ENCODE peak calls at places on chromosomes 4 and X, in eight cellular contexts. V, M, X, L, C, H, R and J are unnamed samples.

GRCh38 chr4:156594619-156595018 is 377.0 kb downstream of the PDGFC start:
- DNase-seq in M (no peak), L (peak), X (no peak), V (no peak), C (no peak), R (peak), H (no peak), J (no peak)

GRCh38 chr4:17128268-17128667 is 229.8 kb upstream of the LDB2 start:
- DNase-seq in X (no peak), C (no peak), V (no peak), H (no peak), R (no peak), M (no peak), L (no peak), J (no peak)

GRCh38 chr4:137635596-137635995 is 103.3 kb upstream of the PCDH18 start:
- DNase-seq in R (no peak), X (no peak), H (no peak), M (no peak), L (peak), V (peak), C (no peak), J (no peak)

GRCh38 chrX:17830211-17830610 is 30.9 kb downstream of the RAI2 start:
- DNase-seq in L (no peak), C (no peak), M (no peak), V (no peak), X (no peak), R (no peak), H (no peak), J (no peak)

GRCh38 chrX:116379854-116380253 is 56.6 kb upstream of the SLC6A14 start:
- DNase-seq in L (no peak), R (no peak), C (no peak), X (no peak), M (no peak), H (no peak), V (no peak), J (no peak)

GRCh38 chr4:154589296-154590197 is 995 bp downstream of the FGA start:
- DNase-seq in C (no peak), V (no peak), H (peak), X (no peak), L (no peak), M (no peak), R (no peak), J (no peak)

GRCh38 chr4:104447346-104447745 is 47.3 kb downstream of the CXXC4 start:
- DNase-seq in H (no peak), V (no peak), X (no peak), L (no peak), R (no peak), M (no peak), C (no peak), J (no peak)

GRCh38 chr4:128571747-128572146 is 237.8 kb upstream of the JADE1 start:
- DNase-seq in X (peak), V (no peak), H (no peak), R (no peak), C (peak), M (no peak), L (peak), J (peak)

GRCh38 chr4:88443486-88443885 is 13.4 kb upstream of the HERC5 start:
- DNase-seq in V (no peak), M (no peak), X (no peak), L (no peak), C (no peak), R (no peak), H (no peak), J (no peak)

GRCh38 chr4:151362404-151363164 is 37.2 kb upstream of the SH3D19 start:
- DNase-seq in V (peak), L (peak), X (peak), M (peak), H (peak), R (peak), C (peak), J (peak)

GRCh38 chrX:110938977-110939732 is 143.5 kb upstream of the CHRDL1 start:
- DNase-seq in H (no peak), C (no peak), R (no peak), M (no peak), X (no peak), V (no peak), L (no peak), J (no peak)

GRCh38 chrX:19772759-19773623 is 114.4 kb downstream of the SH3KBP1 start:
- DNase-seq in M (no peak), C (no peak), H (peak), X (peak), V (no peak), R (no peak), L (no peak), J (no peak)

GRCh38 chr4:2695661-2696060 is 60.5 kb downstream of the TNIP2 start:
- DNase-seq in H (no peak), R (no peak), L (no peak), V (no peak), M (no peak), C (no peak), X (no peak), J (no peak)

GRCh38 chr4:185201983-185202962 is 1.5 kb downstream of the CFAP97 start:
- DNase-seq in X (no peak), H (peak), C (no peak), M (no peak), L (peak), V (peak), R (no peak), J (no peak)

GRCh38 chr4:139576219-139576618 is 20.2 kb upstream of the SETD7 start:
- DNase-seq in C (peak), M (no peak), L (no peak), R (peak), V (no peak), X (no peak), H (no peak), J (no peak)

GRCh38 chrX:77953300-77953699 is 16.1 kb downstream of the PGAM4 start:
- DNase-seq in M (no peak), V (no peak), C (no peak), H (no peak), X (no peak), R (no peak), L (no peak), J (no peak)

GRCh38 chrX:49166914-49167739 is 4.6 kb downstream of the MAGIX start:
- DNase-seq in L (peak), H (no peak), C (no peak), V (peak), R (no peak), X (peak), M (no peak), J (peak)

GRCh38 chrX:5876984-5877655 is 351.5 kb downstream of the NLGN4X start:
- DNase-seq in H (peak), V (peak), L (peak), M (peak), R (peak), C (peak), X (peak), J (peak)

GRCh38 chr4:64594723-64595122 is 185.5 kb upstream of the TECRL start:
- DNase-seq in X (no peak), L (no peak), V (no peak), H (no peak), M (no peak), C (no peak), R (no peak), J (no peak)

GRCh38 chr4:185096032-185096653 is 46.9 kb upstream of the SLC25A4 start:
- DNase-seq in C (peak), R (peak), H (no peak), L (peak), M (peak), X (peak), V (peak), J (peak)

GRCh38 chr4:113760094-113760851 is 1.3 kb downstream of the CAMK2D start:
- DNase-seq in R (peak), V (peak), L (peak), X (peak), H (peak), M (peak), C (peak), J (no peak)

GRCh38 chr4:36251983-36252382 is 7.7 kb upstream of the ARAP2 start:
- DNase-seq in L (no peak), V (no peak), H (no peak), M (no peak), C (no peak), X (no peak), R (no peak), J (no peak)

GRCh38 chr4:1200425-1201035 is 28.1 kb upstream of the SPON2 start:
- DNase-seq in C (no peak), H (no peak), X (no peak), L (no peak), R (no peak), M (no peak), V (peak), J (peak)

GRCh38 chrX:49122499-49122898 is 1.0 kb downstream of the GPKOW start:
- DNase-seq in M (no peak), C (no peak), L (no peak), X (no peak), V (no peak), R (no peak), H (no peak), J (no peak)

GRCh38 chrX:39335447-39336235 is 534.4 kb downstream of the MID1IP1 start:
- DNase-seq in C (no peak), R (no peak), X (no peak), L (peak), H (no peak), M (no peak), V (no peak), J (no peak)

GRCh38 chrX:49053223-49054072 is 5.4 kb upstream of the CCDC120 start:
- DNase-seq in R (peak), C (peak), M (peak), V (peak), H (peak), X (peak), L (peak), J (peak)

GRCh38 chr4:102759835-102760644 is 728 bp downstream of the MANBA start:
- DNase-seq in X (no peak), L (peak), H (peak), C (peak), V (peak), M (peak), R (no peak), J (peak)

GRCh38 chr4:103996637-103997036 is 276.9 kb upstream of the TACR3 start:
- DNase-seq in L (peak), H (peak), V (peak), X (no peak), M (peak), R (peak), C (peak), J (peak)

GRCh38 chr4:8656711-8657380 is 64.3 kb downstream of the CPZ start:
- DNase-seq in R (no peak), H (no peak), C (no peak), V (no peak), L (no peak), M (no peak), X (no peak), J (no peak)

GRCh38 chrX:7828594-7828993 is 14.4 kb upstream of the VCX start:
- DNase-seq in H (no peak), R (no peak), C (no peak), X (no peak), L (peak), V (peak), M (peak), J (no peak)

GRCh38 chr4:95540227-95540626 is 8.5 kb downstream of the UNC5C start:
- DNase-seq in V (no peak), M (no peak), R (peak), X (no peak), L (no peak), C (no peak), H (no peak), J (no peak)

GRCh38 chrX:145190801-145191389 is 56.4 kb upstream of the SPANXN1 start:
- DNase-seq in L (peak), V (no peak), H (no peak), M (no peak), R (no peak), X (no peak), C (peak), J (no peak)

GRCh38 chrX:45524296-45524695 is 323.6 kb upstream of the DIPK2B start:
- DNase-seq in V (no peak), R (no peak), X (no peak), L (no peak), H (no peak), C (no peak), M (no peak), J (no peak)